ENCODE peak calls at places on chromosome 15, in eight cellular contexts. Y is stomach, J is suprapubic skin, W is transverse colon, U is upper lobe of left lung, S is H1, D is sigmoid colon, C is breast epithelium. G is an unnamed sample.

GRCh38 chr15:29032776-29033175 is 147.0 kb downstream of the APBA2 start:
- DNase-seq in S (no peak), Y (no peak), C (no peak), J (peak; percentile 49), W (no peak), U (no peak), D (no peak), G (no peak)

GRCh38 chr15:96115642-96116041 is 214.9 kb upstream of the NR2F2 start:
- DNase-seq in D (no peak), W (no peak), J (no peak), C (no peak), U (no peak), S (no peak), Y (no peak), G (no peak)

GRCh38 chr15:29207758-29208108 is 61.9 kb downstream of the NSMCE3 start:
- DNase-seq in D (no peak), W (no peak), U (no peak), Y (no peak), J (no peak), C (no peak), S (no peak), G (no peak)

GRCh38 chr15:29089731-29090616 is 179.6 kb downstream of the NSMCE3 start:
- DNase-seq in S (no peak), W (no peak), D (peak; percentile 47), C (no peak), U (no peak), Y (no peak), J (no peak), G (no peak)

GRCh38 chr15:33865416-33865815 is 102.9 kb upstream of the CHRM5 start:
- DNase-seq in J (no peak), U (no peak), W (no peak), C (no peak), S (no peak), Y (no peak), D (no peak), G (no peak)

GRCh38 chr15:43868412-43868811 is 41.6 kb downstream of the WDR76 start:
- DNase-seq in C (no peak), J (no peak), W (no peak), S (no peak), D (no peak), Y (no peak), U (no peak), G (no peak)

GRCh38 chr15:95162967-95163531 is 931.7 kb downstream of the MCTP2 start:
- DNase-seq in W (no peak), J (peak; percentile 84), U (no peak), C (no peak), Y (no peak), S (no peak), D (peak; percentile 70), G (no peak)

GRCh38 chr15:27545494-27546255 is 553.4 kb downstream of the OCA2 start:
- DNase-seq in D (no peak), U (no peak), J (no peak), C (no peak), S (no peak), W (no peak), Y (no peak), G (peak; percentile 31)

GRCh38 chr15:40770147-40770721 is 454 bp downstream of the C15orf62 start:
- DNase-seq in C (peak; percentile 57), S (no peak), W (peak; percentile 51), J (no peak), D (no peak), Y (peak; percentile 59), U (peak; percentile 56), G (peak; percentile 29)

GRCh38 chr15:40771242-40771641 is 1.5 kb downstream of the C15orf62 start:
- DNase-seq in S (no peak), U (no peak), Y (no peak), W (no peak), D (no peak), C (no peak), J (no peak), G (no peak)

GRCh38 chr15:40767838-40768491 is 1.8 kb upstream of the C15orf62 start:
- DNase-seq in J (no peak), S (no peak), C (no peak), U (no peak), W (no peak), D (no peak), Y (no peak), G (no peak)

GRCh38 chr15:40768492-40769309 is 1.1 kb upstream of the C15orf62 start:
- DNase-seq in J (no peak), Y (peak; percentile 53), D (no peak), S (no peak), W (peak; percentile 66), U (no peak), C (no peak), G (no peak)

GRCh38 chr15:40769310-40770146 is at the start of gene C15orf62:
- DNase-seq in S (no peak), C (peak; percentile 84), W (peak; percentile 66), Y (peak; percentile 73), D (no peak), J (no peak), U (peak; percentile 79), G (peak; percentile 82)
- TF ChIP-seq POLR2AphosphoS5 in S (no peak), C (no peak), W (no peak), Y (peak; percentile 25), D (no peak), J (no peak), U (no peak), G (peak; percentile 64)

GRCh38 chr15:72037321-72037720 is 80.6 kb downstream of the MYO9A start:
- DNase-seq in J (no peak), U (no peak), S (no peak), W (no peak), Y (no peak), D (no peak), C (no peak), G (no peak)

GRCh38 chr15:72047020-72047419 is 70.9 kb downstream of the MYO9A start:
- DNase-seq in W (no peak), C (no peak), D (no peak), U (no peak), Y (no peak), S (no peak), J (no peak), G (no peak)

GRCh38 chr15:72042054-72042453 is 75.9 kb downstream of the MYO9A start:
- DNase-seq in D (no peak), W (no peak), C (no peak), S (no peak), U (no peak), J (no peak), Y (no peak), G (no peak)

GRCh38 chr15:72042865-72043264 is 75.1 kb downstream of the MYO9A start:
- DNase-seq in U (no peak), S (no peak), Y (no peak), W (no peak), J (no peak), C (no peak), D (no peak), G (no peak)
- TF ChIP-seq CTCF in U (no peak), S (no peak), Y (no peak), W (no peak), J (no peak), C (no peak), D (no peak), G (no peak)

GRCh38 chr15:75454471-75455418 is 3.3 kb upstream of the SIN3A start:
- DNase-seq in S (no peak), W (peak; percentile 75), C (no peak), U (peak; percentile 69), Y (peak; percentile 67), D (peak; percentile 89), J (peak; percentile 87), G (peak; percentile 35)

GRCh38 chr15:75452968-75453702 is 1.6 kb upstream of the SIN3A start:
- DNase-seq in D (peak; percentile 87), U (peak; percentile 53), C (peak; percentile 66), Y (peak; percentile 38), S (no peak), W (peak; percentile 54), J (peak; percentile 80), G (peak; percentile 27)

GRCh38 chr15:75455424-75455981 is 4.0 kb upstream of the SIN3A start:
- DNase-seq in U (peak; percentile 91), S (no peak), D (peak; percentile 92), C (peak; percentile 86), W (peak; percentile 93), J (peak; percentile 94), Y (peak; percentile 91), G (peak; percentile 92)

GRCh38 chr15:75452364-75452967 is 976 bp upstream of the SIN3A start:
- DNase-seq in W (peak; percentile 92), J (peak; percentile 93), C (peak; percentile 93), S (no peak), D (peak; percentile 95), Y (peak; percentile 90), U (peak; percentile 90), G (peak; percentile 89)

GRCh38 chr15:75453703-75454470 is 2.4 kb upstream of the SIN3A start:
- DNase-seq in U (peak; percentile 98), W (peak; percentile 98), C (peak; percentile 99), Y (peak; percentile 98), S (peak; percentile 100), J (peak; percentile 99), D (peak; percentile 99), G (peak; percentile 99)
- TF ChIP-seq POLR2A in U (peak; percentile 31), W (peak; percentile 94), C (peak; percentile 47), Y (peak; percentile 43), S (peak; percentile 45), J (no peak), D (peak; percentile 77), G (peak; percentile 87)

GRCh38 chr15:48644827-48645557 is 517 bp downstream of the FBN1 start:
- DNase-seq in W (no peak), S (no peak), C (no peak), U (no peak), Y (no peak), D (peak; percentile 69), J (no peak), G (no peak)

GRCh38 chr15:48643776-48644497 is 1.6 kb downstream of the FBN1 start:
- DNase-seq in D (no peak), Y (no peak), C (no peak), W (no peak), U (no peak), J (no peak), S (no peak), G (no peak)

GRCh38 chr15:48644498-48644826 is 1.0 kb downstream of the FBN1 start:
- DNase-seq in Y (no peak), W (no peak), D (peak; percentile 80), J (no peak), S (no peak), U (no peak), C (no peak), G (no peak)

GRCh38 chr15:48646364-48646763 is 855 bp upstream of the FBN1 start:
- DNase-seq in Y (no peak), S (no peak), J (no peak), W (no peak), U (no peak), D (no peak), C (no peak), G (no peak)

DNA sequence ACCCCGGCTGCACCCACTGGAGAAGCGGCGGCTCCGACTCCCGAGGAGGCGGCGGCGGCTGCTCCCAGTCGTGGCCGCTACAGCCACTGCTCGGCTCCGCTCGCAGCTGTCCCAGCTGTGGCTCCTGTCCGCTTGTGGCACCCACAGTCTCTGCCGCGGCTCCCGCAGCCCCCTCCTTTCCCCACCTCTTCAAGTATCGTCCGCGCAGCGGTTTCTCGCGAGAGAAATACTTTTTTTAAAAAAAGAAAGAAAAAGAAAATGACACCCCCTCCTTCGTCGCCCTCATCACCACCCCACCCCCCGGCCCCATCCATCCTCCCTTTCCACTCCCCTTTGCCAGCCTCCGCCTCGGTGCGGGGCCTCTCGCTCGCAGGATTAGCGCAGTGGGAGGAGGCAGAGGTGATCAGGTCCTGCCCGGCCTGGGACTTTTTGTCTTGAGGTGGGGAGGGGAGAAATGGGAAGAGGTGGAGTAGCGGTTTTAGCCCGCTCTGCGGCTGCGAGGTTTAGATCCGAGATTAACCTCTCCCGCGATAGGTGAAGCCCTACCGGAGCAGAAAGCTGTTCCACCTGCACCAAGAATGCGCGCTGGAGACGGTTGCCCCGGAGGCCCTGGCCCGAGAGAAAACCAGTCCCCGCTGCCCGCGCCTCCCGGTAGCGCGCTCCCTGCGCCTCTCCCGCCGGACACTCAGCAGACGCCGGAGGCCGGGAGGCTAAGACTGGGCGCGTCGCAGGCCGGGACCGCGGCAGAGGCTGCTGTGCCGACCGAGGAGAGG is at the start of gene FBN1:
- DNase-seq in C (peak; percentile 32), J (peak; percentile 87), Y (peak; percentile 31), W (peak; percentile 32), S (peak; percentile 39), D (peak; percentile 90), U (peak; percentile 24), G (no peak)
- TF ChIP-seq POLR2AphosphoS5 in C (peak; percentile 57), J (no peak), Y (peak; percentile 72), W (peak; percentile 54), S (no peak), D (peak; percentile 88), U (peak; percentile 63), G (no peak)

G was measured in prostate gland.